ENCODE peak calls at places on chromosomes 1 and 21, in eight cellular contexts. One of them, this sample, is unnamed.

GRCh38 chr1:232452137-232452536 is 177.8 kb downstream of the SIPA1L2 start:
- DNase-seq in AG04450: no peak
- DNase-seq in heart left ventricle: no peak
- DNase-seq in pancreas: no peak
- DNase-seq in neural progenitor cell: no peak
- DNase-seq in DND-41: peak; percentile 48
- DNase-seq in astrocyte: no peak
- DNase-seq in aorta: no peak
- DNase-seq in this sample: no peak

GRCh38 chr1:29833596-29833995 is 597.3 kb downstream of the PTPRU start:
- DNase-seq in DND-41: no peak
- DNase-seq in heart left ventricle: no peak
- DNase-seq in AG04450: no peak
- DNase-seq in astrocyte: no peak
- DNase-seq in neural progenitor cell: no peak
- DNase-seq in aorta: no peak
- DNase-seq in pancreas: no peak
- DNase-seq in this sample: no peak

GRCh38 chr1:186207401-186208085 is 167.5 kb downstream of the TPR start:
- DNase-seq in pancreas: no peak
- DNase-seq in heart left ventricle: no peak
- DNase-seq in neural progenitor cell: no peak
- DNase-seq in aorta: no peak
- DNase-seq in DND-41: no peak
- DNase-seq in astrocyte: no peak
- DNase-seq in AG04450: no peak
- DNase-seq in this sample: no peak

GRCh38 chr1:64139877-64140276 is 63.5 kb upstream of the UBE2U start:
- DNase-seq in aorta: no peak
- DNase-seq in DND-41: no peak
- DNase-seq in neural progenitor cell: no peak
- DNase-seq in astrocyte: no peak
- DNase-seq in pancreas: no peak
- DNase-seq in AG04450: no peak
- DNase-seq in heart left ventricle: no peak
- DNase-seq in this sample: no peak

GRCh38 chr21:46459356-46460112 is 843 bp downstream of the DIP2A start:
- DNase-seq in neural progenitor cell: peak; percentile 42
- DNase-seq in heart left ventricle: peak; percentile 53
- DNase-seq in astrocyte: peak; percentile 27
- DNase-seq in aorta: peak; percentile 81
- DNase-seq in pancreas: peak; percentile 30
- DNase-seq in DND-41: no peak
- DNase-seq in AG04450: no peak
- DNase-seq in this sample: peak; percentile 40

GRCh38 chr1:219903353-219903871 is 24.9 kb downstream of the SLC30A10 start:
- DNase-seq in aorta: no peak
- DNase-seq in heart left ventricle: no peak
- DNase-seq in pancreas: no peak
- DNase-seq in neural progenitor cell: no peak
- DNase-seq in astrocyte: no peak
- DNase-seq in DND-41: no peak
- DNase-seq in AG04450: no peak
- DNase-seq in this sample: no peak

GRCh38 chr1:59083946-59084865 is 212.7 kb upstream of the FGGY start:
- DNase-seq in pancreas: no peak
- DNase-seq in neural progenitor cell: peak; percentile 37
- DNase-seq in aorta: no peak
- DNase-seq in DND-41: peak; percentile 80
- DNase-seq in astrocyte: peak; percentile 51
- DNase-seq in heart left ventricle: peak; percentile 30
- DNase-seq in AG04450: no peak
- DNase-seq in this sample: no peak

GRCh38 chr1:167258858-167259257 is 38.2 kb downstream of the POU2F1 start:
- DNase-seq in DND-41: no peak
- DNase-seq in aorta: no peak
- DNase-seq in astrocyte: no peak
- DNase-seq in AG04450: no peak
- DNase-seq in pancreas: no peak
- DNase-seq in neural progenitor cell: no peak
- DNase-seq in heart left ventricle: no peak
- DNase-seq in this sample: no peak

GRCh38 chr1:182175340-182176068 is 114.0 kb upstream of the ZNF648 start:
- DNase-seq in DND-41: no peak
- DNase-seq in AG04450: no peak
- DNase-seq in heart left ventricle: no peak
- DNase-seq in aorta: no peak
- DNase-seq in astrocyte: no peak
- DNase-seq in neural progenitor cell: no peak
- DNase-seq in pancreas: no peak
- DNase-seq in this sample: no peak

GRCh38 chr1:212692774-212693644 is 6.6 kb downstream of the BATF3 start:
- DNase-seq in astrocyte: peak; percentile 32
- DNase-seq in aorta: no peak
- DNase-seq in heart left ventricle: no peak
- DNase-seq in DND-41: no peak
- DNase-seq in neural progenitor cell: no peak
- DNase-seq in pancreas: no peak
- DNase-seq in AG04450: no peak
- DNase-seq in this sample: no peak

GRCh38 chr1:185408675-185409270 is 91.7 kb upstream of the IVNS1ABP start:
- DNase-seq in DND-41: no peak
- DNase-seq in heart left ventricle: no peak
- DNase-seq in astrocyte: peak; percentile 47
- DNase-seq in aorta: no peak
- DNase-seq in pancreas: no peak
- DNase-seq in AG04450: no peak
- DNase-seq in neural progenitor cell: no peak
- DNase-seq in this sample: no peak

GRCh38 chr1:31809698-31810097 is 6.1 kb downstream of the SPOCD1 start:
- DNase-seq in AG04450: no peak
- DNase-seq in astrocyte: no peak
- DNase-seq in pancreas: no peak
- DNase-seq in neural progenitor cell: no peak
- DNase-seq in heart left ventricle: no peak
- DNase-seq in aorta: no peak
- DNase-seq in DND-41: no peak
- DNase-seq in this sample: no peak

GRCh38 chr1:165595561-165595960 is 35.5 kb upstream of the MGST3 start:
- DNase-seq in AG04450: no peak
- DNase-seq in DND-41: no peak
- DNase-seq in pancreas: no peak
- DNase-seq in astrocyte: peak; percentile 45
- DNase-seq in neural progenitor cell: no peak
- DNase-seq in aorta: no peak
- DNase-seq in heart left ventricle: no peak
- DNase-seq in this sample: no peak

GRCh38 chr1:106952766-106953165 is 103.7 kb upstream of the PRMT6 start:
- DNase-seq in DND-41: no peak
- DNase-seq in pancreas: no peak
- DNase-seq in AG04450: no peak
- DNase-seq in aorta: no peak
- DNase-seq in heart left ventricle: no peak
- DNase-seq in astrocyte: peak; percentile 22
- DNase-seq in neural progenitor cell: no peak
- DNase-seq in this sample: no peak

GRCh38 chr1:61797045-61797755 is 54.9 kb downstream of the PATJ start:
- DNase-seq in aorta: no peak
- DNase-seq in neural progenitor cell: no peak
- DNase-seq in heart left ventricle: no peak
- DNase-seq in pancreas: no peak
- DNase-seq in AG04450: no peak
- DNase-seq in astrocyte: peak; percentile 61
- DNase-seq in DND-41: no peak
- DNase-seq in this sample: no peak

GRCh38 chr21:35400233-35400939 is 351.3 kb upstream of the RUNX1 start:
- DNase-seq in neural progenitor cell: peak; percentile 36
- DNase-seq in astrocyte: peak; percentile 59
- DNase-seq in aorta: no peak
- DNase-seq in heart left ventricle: no peak
- DNase-seq in pancreas: peak; percentile 12
- DNase-seq in AG04450: peak; percentile 11
- DNase-seq in DND-41: peak; percentile 26
- DNase-seq in this sample: peak; percentile 60
- H3K4me3 ChIP-seq in neural progenitor cell: no peak overlapping the region
- H3K4me3 ChIP-seq in astrocyte: no peak overlapping the region
- H3K4me3 ChIP-seq in aorta: no peak overlapping the region
- H3K4me3 ChIP-seq in heart left ventricle: no peak overlapping the region
- H3K4me3 ChIP-seq in pancreas: no peak overlapping the region
- H3K4me3 ChIP-seq in AG04450: no peak overlapping the region
- H3K4me3 ChIP-seq in DND-41: no peak overlapping the region
- H3K4me3 ChIP-seq in this sample: no peak overlapping the region

DNA sequence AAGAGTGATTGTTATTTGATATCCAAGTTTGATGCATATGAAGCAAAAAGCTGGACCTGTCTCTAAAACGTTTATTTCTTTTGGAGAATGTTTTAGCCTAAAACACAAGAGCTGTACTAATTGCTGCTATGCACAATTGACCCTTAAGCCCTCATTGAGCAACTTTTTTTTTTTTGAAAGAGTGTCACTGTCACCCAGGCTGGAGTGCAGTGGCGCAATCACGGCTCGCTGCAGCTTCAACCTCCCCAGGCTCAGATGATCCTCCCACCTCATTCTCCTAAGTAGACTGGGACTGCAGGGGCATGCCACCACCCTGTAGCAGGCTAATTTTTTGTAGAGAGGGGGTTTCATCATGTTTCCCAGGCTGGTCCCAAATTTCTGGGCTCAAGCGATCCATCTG is 129.1 kb downstream of the PIK3R3 start:
- DNase-seq in DND-41: no peak
- DNase-seq in aorta: no peak
- DNase-seq in astrocyte: no peak
- DNase-seq in heart left ventricle: no peak
- DNase-seq in AG04450: no peak
- DNase-seq in pancreas: no peak
- DNase-seq in neural progenitor cell: no peak
- DNase-seq in this sample: no peak
- H3K27ac ChIP-seq in DND-41: no peak overlapping the region
- H3K27ac ChIP-seq in aorta: no peak overlapping the region
- H3K27ac ChIP-seq in astrocyte: no peak overlapping the region
- H3K27ac ChIP-seq in heart left ventricle: no peak overlapping the region
- H3K27ac ChIP-seq in AG04450: no peak overlapping the region
- H3K27ac ChIP-seq in pancreas: no peak overlapping the region
- H3K27ac ChIP-seq in neural progenitor cell: no peak overlapping the region
- H3K27ac ChIP-seq in this sample: no peak overlapping the region

GRCh38 chr1:203858975-203859374 is 2.4 kb upstream of the SNRPE start:
- DNase-seq in aorta: no peak
- DNase-seq in DND-41: no peak
- DNase-seq in astrocyte: no peak
- DNase-seq in neural progenitor cell: no peak
- DNase-seq in pancreas: no peak
- DNase-seq in AG04450: no peak
- DNase-seq in heart left ventricle: no peak
- DNase-seq in this sample: no peak

GRCh38 chr1:203861379-203862184 is at the start of gene SNRPE:
- DNase-seq in neural progenitor cell: peak; percentile 99
- DNase-seq in aorta: peak; percentile 97
- DNase-seq in AG04450: peak; percentile 97
- DNase-seq in DND-41: peak; percentile 97
- DNase-seq in astrocyte: peak; percentile 94
- DNase-seq in pancreas: peak; percentile 96
- DNase-seq in heart left ventricle: peak; percentile 96
- DNase-seq in this sample: peak; percentile 98

GRCh38 chr1:203858055-203858454 is 3.3 kb upstream of the SNRPE start:
- DNase-seq in pancreas: no peak
- DNase-seq in neural progenitor cell: no peak
- DNase-seq in heart left ventricle: no peak
- DNase-seq in AG04450: peak; percentile 63
- DNase-seq in DND-41: no peak
- DNase-seq in aorta: no peak
- DNase-seq in astrocyte: peak; percentile 83
- DNase-seq in this sample: no peak

GRCh38 chr1:203860396-203860951 is 925 bp upstream of the SNRPE start:
- DNase-seq in aorta: no peak
- DNase-seq in AG04450: no peak
- DNase-seq in pancreas: peak; percentile 45
- DNase-seq in heart left ventricle: no peak
- DNase-seq in DND-41: no peak
- DNase-seq in neural progenitor cell: peak; percentile 20
- DNase-seq in astrocyte: peak; percentile 60
- DNase-seq in this sample: no peak
- H3K4me3 ChIP-seq in aorta: no peak overlapping the region
- H3K4me3 ChIP-seq in AG04450: peak overlapping the region; percentile 10
- H3K4me3 ChIP-seq in pancreas: peak overlapping the region; percentile 94
- H3K4me3 ChIP-seq in heart left ventricle: peak overlapping the region; percentile 86
- H3K4me3 ChIP-seq in DND-41: peak overlapping the region; percentile 59
- H3K4me3 ChIP-seq in neural progenitor cell: no peak overlapping the region
- H3K4me3 ChIP-seq in astrocyte: peak overlapping the region; percentile 89
- H3K4me3 ChIP-seq in this sample: peak overlapping the region; percentile 15

DNA sequence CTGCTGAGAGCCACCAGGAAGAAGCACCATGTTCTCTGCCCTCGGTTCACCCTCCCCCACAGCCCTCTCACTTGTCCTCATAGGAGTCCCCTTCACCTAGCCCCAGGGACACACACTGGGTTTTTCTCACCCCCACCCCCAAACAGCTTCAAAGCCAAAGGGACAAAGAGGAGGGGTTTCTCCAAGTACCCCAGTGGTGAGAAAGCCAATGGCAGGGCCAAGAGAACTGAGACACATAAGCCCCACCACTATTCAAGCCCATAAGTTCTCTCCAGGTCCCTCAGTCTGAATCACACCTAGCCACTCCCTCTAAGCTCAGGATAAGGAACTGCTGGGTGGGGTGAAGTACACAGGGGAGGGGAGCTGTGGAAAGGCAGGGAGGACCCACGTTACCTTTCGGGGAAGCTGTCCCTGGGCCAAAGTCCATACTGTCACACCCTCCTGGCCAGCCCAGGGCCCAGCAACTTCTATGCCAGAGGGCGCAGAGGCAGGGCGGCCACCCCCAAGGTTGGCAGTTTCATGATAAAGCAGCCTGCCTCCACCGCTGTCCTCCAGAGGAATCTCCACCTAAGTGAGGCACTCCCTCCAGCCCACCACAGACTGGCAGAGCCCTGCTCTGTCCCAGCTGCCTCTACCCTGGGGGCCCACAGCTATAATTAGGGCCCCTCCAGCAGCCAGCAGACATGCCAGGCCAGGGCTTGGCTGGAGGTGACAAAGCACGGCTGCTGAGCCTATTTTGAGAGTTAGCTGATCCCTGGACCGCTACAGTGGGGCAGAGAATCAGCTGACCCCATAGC is 39.0 kb upstream of the PPP1R15B start:
- DNase-seq in AG04450: no peak
- DNase-seq in DND-41: no peak
- DNase-seq in pancreas: peak; percentile 28
- DNase-seq in aorta: peak; percentile 72
- DNase-seq in heart left ventricle: peak; percentile 76
- DNase-seq in astrocyte: no peak
- DNase-seq in neural progenitor cell: peak; percentile 24
- DNase-seq in this sample: peak; percentile 35
- H3K27ac ChIP-seq in AG04450: no peak overlapping the region
- H3K27ac ChIP-seq in DND-41: no peak overlapping the region
- H3K27ac ChIP-seq in pancreas: no peak overlapping the region
- H3K27ac ChIP-seq in aorta: peak overlapping the region; percentile 39
- H3K27ac ChIP-seq in heart left ventricle: peak overlapping the region; percentile 87
- H3K27ac ChIP-seq in astrocyte: no peak overlapping the region
- H3K27ac ChIP-seq in neural progenitor cell: no peak overlapping the region
- H3K27ac ChIP-seq in this sample: peak overlapping the region; percentile 76

GRCh38 chr1:62852253-62852652 is 68.3 kb downstream of the ATG4C start:
- DNase-seq in astrocyte: no peak
- DNase-seq in pancreas: no peak
- DNase-seq in DND-41: no peak
- DNase-seq in neural progenitor cell: no peak
- DNase-seq in heart left ventricle: no peak
- DNase-seq in AG04450: no peak
- DNase-seq in aorta: no peak
- DNase-seq in this sample: no peak
- H3K4me3 ChIP-seq in astrocyte: no peak overlapping the region
- H3K4me3 ChIP-seq in pancreas: no peak overlapping the region
- H3K4me3 ChIP-seq in DND-41: no peak overlapping the region
- H3K4me3 ChIP-seq in neural progenitor cell: no peak overlapping the region
- H3K4me3 ChIP-seq in heart left ventricle: no peak overlapping the region
- H3K4me3 ChIP-seq in AG04450: no peak overlapping the region
- H3K4me3 ChIP-seq in aorta: no peak overlapping the region
- H3K4me3 ChIP-seq in this sample: no peak overlapping the region

This sample was measured in CD4-positive, alpha-beta memory T cell.